ENCODE peak calls at places on chromosomes 13 and 19, in nine cellular contexts. C, X, D, V, Q, Z, N, Y and F are unnamed samples.

GRCh38 chr19:27745978-27746542 is 1466.9 kb downstream of the UQCRFS1 start:
- DNase-seq in C (no peak), X (no peak), D (no peak), V (peak; percentile 9), Q (no peak), Z (no peak), N (no peak), Y (no peak), F (no peak)

GRCh38 chr19:3648037-3648905 is 21.7 kb upstream of the CACTIN start:
- DNase-seq in C (no peak), X (no peak), D (no peak), V (no peak), Q (no peak), Z (no peak), N (no peak), Y (no peak), F (no peak)

GRCh38 chr19:15237759-15238638 is 5.8 kb upstream of the EPHX3 start:
- DNase-seq in C (no peak), X (no peak), D (no peak), V (no peak), Q (no peak), Z (no peak), N (no peak), Y (no peak), F (no peak)

GRCh38 chr13:64347662-64348061 is 2882.5 kb downstream of the PCDH9 start:
- DNase-seq in C (no peak), X (no peak), D (no peak), V (no peak), Q (no peak), Z (peak; percentile 32), N (no peak), Y (no peak), F (no peak)

GRCh38 chr13:80342541-80343371 is 1.8 kb upstream of the SPRY2 start:
- DNase-seq in C (peak; percentile 71), X (peak; percentile 91), D (no peak), V (peak; percentile 89), Q (no peak), Z (peak; percentile 79), N (no peak), Y (peak; percentile 93), F (peak; percentile 81)

GRCh38 chr13:32278456-32278855 is 36.7 kb downstream of the ZAR1L start:
- DNase-seq in C (no peak), X (no peak), D (no peak), V (no peak), Q (no peak), Z (peak; percentile 59), N (no peak), Y (no peak), F (no peak)

GRCh38 chr19:44050740-44051653 is 839 bp upstream of the ZNF223 start:
- DNase-seq in C (no peak), X (no peak), D (no peak), V (peak; percentile 58), Q (no peak), Z (peak; percentile 7), N (no peak), Y (no peak), F (no peak)

GRCh38 chr19:51589511-51589910 is 18.4 kb downstream of the ZNF175 start:
- DNase-seq in C (no peak), X (no peak), D (no peak), V (no peak), Q (no peak), Z (no peak), N (no peak), Y (no peak), F (no peak)

GRCh38 chr19:39277598-39277997 is 9.4 kb downstream of the IFNL2 start:
- DNase-seq in C (no peak), X (peak; percentile 7), D (no peak), V (no peak), Q (no peak), Z (peak; percentile 31), N (no peak), Y (no peak), F (no peak)

GRCh38 chr13:98910501-98910951 is 67.3 kb downstream of the DOCK9 start:
- DNase-seq in C (peak; percentile 34), X (no peak), D (no peak), V (no peak), Q (no peak), Z (peak; percentile 66), N (peak; percentile 35), Y (no peak), F (peak; percentile 10)

DNA sequence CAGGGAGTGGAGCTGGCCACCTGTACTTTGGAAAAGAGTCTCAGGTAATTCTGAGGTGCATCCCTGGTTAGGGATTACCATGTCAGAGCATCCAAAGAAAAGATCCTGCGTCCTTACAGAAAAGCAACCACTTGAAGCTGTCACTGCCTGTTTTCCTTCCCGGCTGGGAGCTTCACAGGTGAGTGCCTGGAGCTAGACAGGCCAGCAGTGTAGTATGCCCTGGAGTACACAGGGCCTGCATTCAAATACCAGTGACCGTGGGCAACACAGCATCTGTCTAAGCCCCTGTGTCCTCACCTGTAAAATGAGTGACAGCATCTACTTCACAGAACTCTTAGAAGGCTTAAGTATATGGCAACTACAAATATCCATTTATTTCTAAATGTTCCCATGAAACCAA is 29.0 kb downstream of the DZIP1 start:
- DNase-seq in C (no peak), X (no peak), D (no peak), V (no peak), Q (no peak), Z (no peak), N (no peak), Y (no peak), F (no peak)
- H3K4me3 ChIP-seq in C (no peak overlapping the region), X (no peak overlapping the region), D (no peak overlapping the region), V (no peak overlapping the region), Q (no peak overlapping the region), Z (no peak overlapping the region), N (no peak overlapping the region), Y (no peak overlapping the region), F (no peak overlapping the region)

DNA sequence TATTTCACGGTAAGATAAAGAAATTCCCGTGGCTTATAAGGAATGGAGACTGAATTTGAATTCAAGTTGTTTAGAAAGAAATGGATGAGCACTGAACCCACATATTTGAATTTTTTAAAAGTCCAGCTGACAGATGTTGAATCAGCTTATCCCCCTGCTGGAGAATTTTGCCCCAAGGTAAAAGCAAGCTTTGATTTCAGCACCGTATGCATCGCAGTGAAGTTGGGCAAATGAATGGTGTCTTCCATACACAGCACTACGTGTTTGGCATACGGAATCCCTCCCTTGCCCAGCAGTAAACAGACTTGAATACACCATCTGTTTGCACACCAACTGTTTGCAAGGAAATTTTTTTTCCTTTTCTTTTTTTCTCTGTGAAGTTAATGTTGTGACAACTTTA is 77.5 kb upstream of the PEG3 start:
- DNase-seq in C (no peak), X (no peak), D (no peak), V (no peak), Q (no peak), Z (no peak), N (no peak), Y (no peak), F (no peak)
- TF ChIP-seq CTCF in C (no peak), X (no peak), D (no peak), V (no peak), Q (no peak), Z (no peak), N (no peak), Y (no peak), F (no peak)

DNA sequence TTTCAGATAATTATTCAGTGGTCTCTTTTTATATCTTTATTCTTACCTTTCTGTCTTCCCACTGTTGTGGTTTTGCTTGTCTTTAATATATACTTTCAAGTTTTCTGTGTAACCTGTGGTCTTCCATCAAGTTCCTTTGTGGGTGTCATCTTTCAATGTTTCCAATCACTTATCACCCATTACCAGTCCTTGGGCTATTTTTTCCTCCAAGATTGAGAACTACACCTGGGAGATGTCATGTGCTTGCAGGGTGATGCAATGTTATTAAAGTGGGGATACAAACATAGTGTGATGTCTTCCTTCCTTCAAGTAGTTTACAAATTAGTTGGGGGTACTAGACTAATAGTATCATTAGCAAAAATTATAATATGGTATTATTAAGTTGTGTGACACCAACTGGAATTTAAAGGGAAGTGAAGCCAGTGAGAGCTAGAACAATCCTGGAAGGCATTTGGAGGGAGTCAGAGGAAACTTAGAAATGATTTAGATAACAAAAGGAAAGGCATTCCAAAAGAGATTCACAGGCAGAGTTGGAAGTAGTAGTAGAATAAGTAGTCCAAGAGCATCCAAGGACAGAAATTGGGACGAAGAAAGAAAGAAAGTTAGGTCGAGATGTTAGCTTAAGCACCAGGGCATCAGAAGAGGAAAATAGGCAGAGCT is 3.4 kb downstream of the FNDC3A start:
- DNase-seq in C (no peak), X (no peak), D (no peak), V (no peak), Q (no peak), Z (no peak), N (no peak), Y (no peak), F (no peak)
- H3K4me3 ChIP-seq in C (no peak overlapping the region), X (no peak overlapping the region), D (no peak overlapping the region), V (no peak overlapping the region), Q (peak overlapping the region; percentile 80), Z (no peak overlapping the region), N (no peak overlapping the region), Y (peak overlapping the region; percentile 17), F (peak overlapping the region; percentile 95)

GRCh38 chr19:13544423-13544822 is 38.1 kb upstream of the CACNA1A start:
- DNase-seq in C (no peak), X (no peak), D (no peak), V (no peak), Q (no peak), Z (no peak), N (no peak), Y (no peak), F (no peak)

GRCh38 chr19:13537454-13537853 is 31.2 kb upstream of the CACNA1A start:
- DNase-seq in C (no peak), X (no peak), D (no peak), V (no peak), Q (no peak), Z (no peak), N (no peak), Y (no peak), F (no peak)

GRCh38 chr19:13539332-13539731 is 33.1 kb upstream of the CACNA1A start:
- DNase-seq in C (no peak), X (no peak), D (no peak), V (no peak), Q (no peak), Z (no peak), N (no peak), Y (no peak), F (no peak)

GRCh38 chr19:13541554-13541953 is 35.3 kb upstream of the CACNA1A start:
- DNase-seq in C (no peak), X (no peak), D (no peak), V (no peak), Q (no peak), Z (no peak), N (no peak), Y (no peak), F (no peak)

GRCh38 chr19:13538854-13539253 is 32.6 kb upstream of the CACNA1A start:
- DNase-seq in C (no peak), X (no peak), D (no peak), V (no peak), Q (no peak), Z (no peak), N (no peak), Y (no peak), F (no peak)
- TF ChIP-seq CTCF in C (no peak), X (no peak), D (no peak), V (no peak), Q (no peak), Z (no peak), N (no peak), Y (no peak), F (no peak)

DNA sequence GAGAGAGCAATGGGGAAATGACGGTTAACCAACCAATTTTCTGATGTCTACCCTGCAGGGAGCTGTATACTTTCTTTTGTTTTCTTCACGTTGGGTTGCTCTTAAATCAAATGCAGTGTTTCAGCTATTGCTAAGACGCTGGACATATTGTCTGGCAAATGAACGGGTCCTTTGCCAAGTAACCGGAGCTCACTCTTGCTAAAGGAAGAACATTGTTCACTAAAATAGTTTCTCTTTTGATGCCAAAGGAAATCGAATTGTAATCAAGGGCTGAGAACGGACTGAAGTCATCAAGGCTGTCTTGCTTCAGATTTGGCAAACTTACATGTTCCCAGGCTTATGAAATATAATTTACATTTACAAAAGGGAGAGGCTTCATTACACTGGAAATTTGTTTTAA is 142.3 kb upstream of the ARGLU1 start:
- DNase-seq in C (peak; percentile 32), X (no peak), D (no peak), V (no peak), Q (no peak), Z (peak; percentile 9), N (no peak), Y (no peak), F (no peak)
- H3K4me3 ChIP-seq in C (no peak overlapping the region), X (no peak overlapping the region), D (peak overlapping the region; percentile 37), V (no peak overlapping the region), Q (no peak overlapping the region), Z (no peak overlapping the region), N (no peak overlapping the region), Y (no peak overlapping the region), F (no peak overlapping the region)